ENCODE peak calls at places on chromosomes 6 and 20, in five cellular contexts. C is B cell, V is activated B cell treated with CpG ODN at 0.5 μM for 24 hours, L is omental fat pad, T is left lung. F is an unnamed sample.

GRCh38 chr6:96015791-96016776 is at the start of gene FUT9:
- DNase-seq in V (no peak), T (no peak), C (no peak), L (no peak), F (no peak)

GRCh38 chr20:41538810-41539596 is 79.2 kb downstream of the CHD6 start:
- DNase-seq in V (no peak), C (no peak), L (no peak), T (no peak), F (no peak)

GRCh38 chr20:36786246-36786645 is 12.7 kb upstream of the DSN1 start:
- DNase-seq in L (no peak), C (no peak), T (no peak), V (no peak), F (no peak)

GRCh38 chr6:156794963-156795362 is 17.8 kb downstream of the ARID1B start:
- DNase-seq in L (no peak), T (no peak), C (peak; percentile 62), V (no peak), F (no peak)

GRCh38 chr6:23339268-23339667 is 769.9 kb downstream of the HDGFL1 start:
- DNase-seq in T (no peak), V (no peak), L (no peak), C (no peak), F (no peak)

GRCh38 chr6:132270745-132271414 is 130.4 kb downstream of the MOXD1 start:
- DNase-seq in V (no peak), C (no peak), L (no peak), T (no peak), F (no peak)

GRCh38 chr6:157690441-157691210 is 132.4 kb upstream of the SNX9 start:
- DNase-seq in C (no peak), T (no peak), V (no peak), L (no peak), F (no peak)

GRCh38 chr20:43507150-43508080 is at the start of gene L3MBTL1:
- DNase-seq in V (peak; percentile 20), C (no peak), T (peak; percentile 55), L (no peak), F (no peak)

GRCh38 chr6:83442752-83443151 is 11.9 kb upstream of the ME1 start:
- DNase-seq in L (no peak), T (no peak), C (no peak), V (no peak), F (no peak)

GRCh38 chr6:42453649-42454427 is 2.1 kb upstream of the TRERF1 start:
- DNase-seq in L (no peak), C (no peak), T (peak; percentile 51), V (no peak), F (no peak)

GRCh38 chr6:33945931-33946330 is 142.1 kb upstream of the MLN start:
- DNase-seq in C (no peak), L (no peak), T (no peak), V (no peak), F (no peak)

GRCh38 chr6:163352011-163352685 is 62.4 kb upstream of the QKI start:
- DNase-seq in T (no peak), L (no peak), V (no peak), C (no peak), F (no peak)
- TF ChIP-seq CTCF in T (no peak), L (no peak), V (no peak), C (no peak), F (no peak)

GRCh38 chr20:44888226-44889103 is 3.0 kb downstream of the YWHAB start:
- DNase-seq in V (no peak), L (no peak), T (no peak), C (no peak), F (no peak)
- TF ChIP-seq CTCF in V (no peak), L (no peak), T (peak; percentile 20), C (peak; percentile 61), F (peak; percentile 67)

DNA sequence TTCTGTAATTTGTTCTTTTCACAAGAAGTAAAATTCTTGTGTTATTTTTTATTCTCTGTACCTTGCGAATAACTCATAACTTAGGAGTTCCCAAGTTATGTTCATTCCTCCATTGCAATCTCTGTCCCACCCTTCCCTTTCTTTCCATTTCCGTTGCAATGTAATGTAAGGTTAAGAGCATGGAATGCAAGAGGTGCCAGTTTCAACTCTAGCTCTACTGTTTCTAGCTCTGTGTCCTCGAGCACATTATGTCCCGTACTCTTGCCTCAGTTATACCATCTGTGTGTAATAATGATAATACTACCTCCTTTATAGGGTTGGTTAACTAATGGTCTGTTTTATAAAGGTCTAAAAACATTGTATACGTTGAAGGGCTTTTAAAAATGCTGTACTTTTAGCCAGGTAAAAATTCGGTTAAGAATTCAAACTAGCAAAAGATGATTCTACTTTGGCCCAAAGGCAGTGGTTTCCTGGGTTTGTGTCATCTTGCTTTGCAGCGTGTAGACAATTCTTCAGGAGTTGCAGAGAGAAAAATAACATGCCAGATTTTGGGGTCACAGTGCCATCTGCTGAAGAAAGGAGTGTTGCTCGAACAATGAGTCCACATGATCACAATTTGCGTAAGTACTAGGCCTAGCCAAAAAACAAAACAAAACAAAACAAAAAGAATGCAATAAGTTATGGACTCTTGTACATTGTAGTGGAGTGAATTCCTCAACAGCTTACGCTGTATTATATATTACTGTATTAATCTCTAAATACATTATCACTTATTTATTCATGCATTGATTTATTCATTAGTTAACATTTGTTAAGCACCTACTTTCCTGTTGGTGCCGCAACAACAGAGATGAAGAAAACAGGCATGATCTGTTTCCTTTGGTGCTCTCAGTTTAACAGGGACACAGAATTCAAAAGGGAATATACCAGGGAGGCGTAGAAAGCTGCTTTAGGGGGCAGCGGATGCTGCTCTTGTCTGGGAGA is 10.0 kb upstream of the PFDN4 start:
- DNase-seq in L (no peak), C (no peak), V (no peak), T (no peak), F (no peak)
- TF ChIP-seq CTCF in L (no peak), C (no peak), V (no peak), T (no peak), F (no peak)

GRCh38 chr6:4788953-4789584 is 12.9 kb downstream of the CDYL start:
- DNase-seq in C (peak; percentile 67), T (no peak), V (peak; percentile 50), L (no peak), F (no peak)
- TF ChIP-seq CTCF in C (peak; percentile 71), T (no peak), V (no peak), L (no peak), F (no peak)

DNA sequence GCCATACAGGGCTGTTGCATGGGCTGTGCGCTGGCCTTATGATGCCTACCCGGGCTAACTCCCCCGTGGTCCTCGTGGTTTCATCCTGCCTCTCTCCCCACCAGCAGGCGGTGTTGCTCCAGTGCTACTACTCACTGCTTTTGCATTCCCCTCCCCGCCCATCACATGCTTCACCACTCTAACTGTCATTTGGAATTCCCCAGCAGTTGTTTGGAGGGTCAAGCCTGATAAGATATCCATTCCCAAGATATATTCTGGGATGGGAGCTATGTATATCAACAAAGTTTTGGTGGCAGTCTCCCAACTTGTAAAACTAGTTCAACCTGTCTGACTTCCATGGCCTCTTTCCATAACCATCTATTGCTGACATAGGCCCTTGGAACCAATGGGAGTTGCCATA is 233.2 kb upstream of the SOX4 start:
- DNase-seq in T (no peak), V (no peak), L (no peak), C (no peak), F (no peak)
- TF ChIP-seq CTCF in T (no peak), V (no peak), L (no peak), C (no peak), F (no peak)

GRCh38 chr20:37892001-37892400 is 10.9 kb upstream of the VSTM2L start:
- DNase-seq in T (no peak), L (no peak), C (no peak), V (no peak), F (no peak)

GRCh38 chr20:37886851-37887297 is 16.1 kb upstream of the VSTM2L start:
- DNase-seq in L (no peak), V (no peak), C (no peak), T (peak; percentile 52), F (no peak)

GRCh38 chr20:37888641-37889040 is 14.3 kb upstream of the VSTM2L start:
- DNase-seq in C (no peak), L (no peak), V (no peak), T (no peak), F (no peak)

GRCh38 chr20:37890643-37891042 is 12.3 kb upstream of the VSTM2L start:
- DNase-seq in C (no peak), L (no peak), T (no peak), V (no peak), F (no peak)

DNA sequence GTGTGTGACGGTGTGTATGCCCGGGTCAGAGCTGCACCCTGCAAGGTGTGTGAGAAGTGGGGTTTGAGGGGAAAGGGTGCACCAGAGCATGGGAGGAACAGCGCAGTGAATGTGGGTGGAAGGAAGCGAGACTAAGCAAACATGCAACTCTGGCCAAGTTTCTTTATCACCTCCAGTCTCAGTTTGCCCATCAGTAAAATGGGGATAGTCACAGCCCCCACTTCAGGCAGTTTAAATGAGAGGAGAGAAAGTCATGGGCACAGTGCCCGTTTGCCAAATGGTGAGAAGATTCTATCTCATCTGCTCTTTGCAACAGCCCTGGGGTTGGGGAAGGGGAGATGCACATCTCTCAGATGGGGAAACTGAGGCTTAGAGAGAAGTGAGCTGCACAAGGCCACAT is 12.8 kb upstream of the VSTM2L start:
- DNase-seq in C (no peak), V (no peak), L (no peak), T (no peak), F (no peak)
- TF ChIP-seq CTCF in C (no peak), V (no peak), L (no peak), T (no peak), F (no peak)

GRCh38 chr6:20554817-20555216 is 20.6 kb downstream of the CDKAL1 start:
- DNase-seq in L (no peak), T (no peak), C (no peak), V (no peak), F (no peak)

GRCh38 chr6:20563377-20563776 is 29.1 kb downstream of the CDKAL1 start:
- DNase-seq in T (no peak), C (no peak), L (no peak), V (no peak), F (no peak)

GRCh38 chr6:20564269-20564668 is 30.0 kb downstream of the CDKAL1 start:
- DNase-seq in T (no peak), C (no peak), L (no peak), V (no peak), F (no peak)

GRCh38 chr6:20564777-20565176 is 30.5 kb downstream of the CDKAL1 start:
- DNase-seq in T (no peak), C (no peak), V (no peak), L (no peak), F (no peak)

DNA sequence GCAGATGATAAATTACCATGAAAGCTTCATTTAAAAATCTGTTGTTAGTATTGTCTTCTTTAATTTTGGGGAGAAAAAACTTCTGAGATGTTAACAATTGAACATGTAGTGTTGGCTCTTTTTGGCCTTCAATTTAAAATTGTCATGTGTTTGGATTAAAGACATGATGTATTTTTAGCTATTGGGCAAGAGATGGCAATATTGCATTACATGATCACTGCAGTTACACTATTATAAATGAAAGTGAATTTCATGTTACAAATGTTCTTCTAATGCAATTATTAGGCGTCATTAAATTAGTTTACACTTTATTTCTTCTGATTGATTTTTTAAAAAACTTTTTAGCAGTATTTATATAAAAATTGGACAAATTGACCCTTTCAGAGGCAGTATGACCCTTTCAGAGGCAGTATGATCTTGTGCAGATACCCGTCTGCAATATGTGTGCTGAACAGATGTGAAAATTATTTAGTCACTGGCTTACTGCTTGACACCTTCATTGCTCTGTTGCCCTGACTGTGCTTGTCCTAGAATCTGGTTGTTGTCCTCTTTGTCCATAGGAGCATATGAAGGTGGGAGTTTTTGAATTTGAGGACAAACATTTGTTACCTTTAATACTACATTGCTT is 25.8 kb downstream of the CDKAL1 start:
- DNase-seq in V (no peak), T (no peak), C (no peak), L (no peak), F (no peak)
- TF ChIP-seq CTCF in V (no peak), T (no peak), C (no peak), L (no peak), F (no peak)

GRCh38 chr20:12207875-12208274 is 290.2 kb downstream of the BTBD3 start:
- DNase-seq in C (no peak), V (no peak), L (no peak), T (no peak), F (no peak)
- TF ChIP-seq CTCF in C (peak; percentile 47), V (no peak), L (no peak), T (peak; percentile 44), F (no peak)